ENCODE peak calls at places on chromosomes 2 and 18, in ten cellular contexts. One of them, this sample, is unnamed.

GRCh38 chr18:66993492-66993891 is 389.6 kb upstream of the CDH19 start:
- DNase-seq in adrenal gland: no peak
- DNase-seq in mammary epithelial cell: peak; percentile 20
- DNase-seq in sigmoid colon: no peak
- DNase-seq in upper lobe of right lung: no peak
- DNase-seq in HCT116: no peak
- DNase-seq in aorta: no peak
- DNase-seq in astrocyte: peak; percentile 1
- DNase-seq in H9: no peak
- DNase-seq in fibroblast of lung: no peak
- DNase-seq in this sample: no peak

GRCh38 chr18:76431437-76432273 is 63.4 kb downstream of the ZNF516 start:
- DNase-seq in adrenal gland: no peak
- DNase-seq in mammary epithelial cell: no peak
- DNase-seq in sigmoid colon: peak; percentile 48
- DNase-seq in upper lobe of right lung: no peak
- DNase-seq in HCT116: no peak
- DNase-seq in aorta: no peak
- DNase-seq in astrocyte: no peak
- DNase-seq in H9: no peak
- DNase-seq in fibroblast of lung: no peak
- DNase-seq in this sample: no peak

GRCh38 chr2:235580401-235581157 is 86.7 kb downstream of the AGAP1 start:
- DNase-seq in adrenal gland: no peak
- DNase-seq in mammary epithelial cell: no peak
- DNase-seq in sigmoid colon: no peak
- DNase-seq in upper lobe of right lung: no peak
- DNase-seq in HCT116: no peak
- DNase-seq in aorta: no peak
- DNase-seq in astrocyte: no peak
- DNase-seq in H9: no peak
- DNase-seq in fibroblast of lung: no peak
- DNase-seq in this sample: no peak

GRCh38 chr2:157055660-157056199 is 201.8 kb upstream of the GALNT5 start:
- DNase-seq in adrenal gland: no peak
- DNase-seq in mammary epithelial cell: peak; percentile 25
- DNase-seq in sigmoid colon: no peak
- DNase-seq in upper lobe of right lung: no peak
- DNase-seq in HCT116: peak; percentile 22
- DNase-seq in aorta: no peak
- DNase-seq in astrocyte: peak; percentile 29
- DNase-seq in H9: no peak
- DNase-seq in fibroblast of lung: peak; percentile 80
- DNase-seq in this sample: no peak

GRCh38 chr2:80026040-80026729 is 278.4 kb downstream of the LRRTM1 start:
- DNase-seq in adrenal gland: no peak
- DNase-seq in mammary epithelial cell: no peak
- DNase-seq in sigmoid colon: no peak
- DNase-seq in upper lobe of right lung: no peak
- DNase-seq in HCT116: no peak
- DNase-seq in aorta: no peak
- DNase-seq in astrocyte: no peak
- DNase-seq in H9: no peak
- DNase-seq in fibroblast of lung: no peak
- DNase-seq in this sample: no peak

GRCh38 chr2:239884875-239885274 is 140.3 kb downstream of the NDUFA10 start:
- DNase-seq in adrenal gland: no peak
- DNase-seq in mammary epithelial cell: no peak
- DNase-seq in sigmoid colon: no peak
- DNase-seq in upper lobe of right lung: no peak
- DNase-seq in HCT116: no peak
- DNase-seq in aorta: no peak
- DNase-seq in astrocyte: no peak
- DNase-seq in H9: no peak
- DNase-seq in fibroblast of lung: peak; percentile 5
- DNase-seq in this sample: no peak

GRCh38 chr2:61707984-61708852 is 145.6 kb downstream of the FAM161A start:
- DNase-seq in adrenal gland: peak; percentile 73
- DNase-seq in mammary epithelial cell: peak; percentile 55
- DNase-seq in sigmoid colon: no peak
- DNase-seq in upper lobe of right lung: no peak
- DNase-seq in HCT116: no peak
- DNase-seq in aorta: no peak
- DNase-seq in astrocyte: peak; percentile 56
- DNase-seq in H9: no peak
- DNase-seq in fibroblast of lung: peak; percentile 30
- DNase-seq in this sample: peak; percentile 8

GRCh38 chr2:151688719-151689118 is 45.6 kb downstream of the NEB start:
- DNase-seq in adrenal gland: no peak
- DNase-seq in mammary epithelial cell: no peak
- DNase-seq in sigmoid colon: no peak
- DNase-seq in upper lobe of right lung: no peak
- DNase-seq in HCT116: no peak
- DNase-seq in aorta: no peak
- DNase-seq in astrocyte: no peak
- DNase-seq in H9: no peak
- DNase-seq in fibroblast of lung: no peak
- DNase-seq in this sample: no peak

GRCh38 chr2:141423212-141423611 is 707.6 kb downstream of the LRP1B start:
- DNase-seq in adrenal gland: no peak
- DNase-seq in mammary epithelial cell: no peak
- DNase-seq in sigmoid colon: no peak
- DNase-seq in upper lobe of right lung: no peak
- DNase-seq in HCT116: no peak
- DNase-seq in aorta: no peak
- DNase-seq in astrocyte: no peak
- DNase-seq in H9: no peak
- DNase-seq in fibroblast of lung: no peak
- DNase-seq in this sample: no peak

GRCh38 chr2:186384226-186384625 is 101.8 kb upstream of the ZC3H15 start:
- DNase-seq in adrenal gland: no peak
- DNase-seq in mammary epithelial cell: no peak
- DNase-seq in sigmoid colon: no peak
- DNase-seq in upper lobe of right lung: no peak
- DNase-seq in HCT116: no peak
- DNase-seq in aorta: no peak
- DNase-seq in astrocyte: no peak
- DNase-seq in H9: no peak
- DNase-seq in fibroblast of lung: no peak
- DNase-seq in this sample: no peak

GRCh38 chr18:79815657-79816056 is 17.9 kb downstream of the KCNG2 start:
- DNase-seq in adrenal gland: no peak
- DNase-seq in mammary epithelial cell: no peak
- DNase-seq in sigmoid colon: no peak
- DNase-seq in upper lobe of right lung: no peak
- DNase-seq in HCT116: no peak
- DNase-seq in aorta: no peak
- DNase-seq in astrocyte: no peak
- DNase-seq in H9: peak; percentile 10
- DNase-seq in fibroblast of lung: no peak
- DNase-seq in this sample: no peak

GRCh38 chr2:25365241-25365640 is 23.5 kb upstream of the DNMT3A start:
- DNase-seq in adrenal gland: no peak
- DNase-seq in mammary epithelial cell: peak; percentile 19
- DNase-seq in sigmoid colon: no peak
- DNase-seq in upper lobe of right lung: no peak
- DNase-seq in HCT116: no peak
- DNase-seq in aorta: peak; percentile 6
- DNase-seq in astrocyte: no peak
- DNase-seq in H9: no peak
- DNase-seq in fibroblast of lung: no peak
- DNase-seq in this sample: no peak

GRCh38 chr2:4134881-4135565 is 431.6 kb downstream of the DCDC2C start:
- DNase-seq in adrenal gland: no peak
- DNase-seq in mammary epithelial cell: no peak
- DNase-seq in sigmoid colon: no peak
- DNase-seq in upper lobe of right lung: no peak
- DNase-seq in HCT116: no peak
- DNase-seq in aorta: no peak
- DNase-seq in astrocyte: no peak
- DNase-seq in H9: no peak
- DNase-seq in fibroblast of lung: no peak
- DNase-seq in this sample: no peak

GRCh38 chr2:16650287-16651249 is 15.1 kb downstream of the CYRIA start:
- DNase-seq in adrenal gland: no peak
- DNase-seq in mammary epithelial cell: peak; percentile 32
- DNase-seq in sigmoid colon: no peak
- DNase-seq in upper lobe of right lung: no peak
- DNase-seq in HCT116: no peak
- DNase-seq in aorta: no peak
- DNase-seq in astrocyte: peak; percentile 76
- DNase-seq in H9: no peak
- DNase-seq in fibroblast of lung: peak; percentile 75
- DNase-seq in this sample: peak; percentile 33
- H3K4me1 ChIP-seq in adrenal gland: peaks cover 33% of the 10 kb centered on the region
- H3K4me1 ChIP-seq in mammary epithelial cell: peaks cover 31% of the 10 kb centered on the region
- H3K4me1 ChIP-seq in sigmoid colon: peaks cover 50% of the 10 kb centered on the region
- H3K4me1 ChIP-seq in upper lobe of right lung: peaks cover 61% of the 10 kb centered on the region
- H3K4me1 ChIP-seq in HCT116: peaks cover 3% of the 10 kb centered on the region
- H3K4me1 ChIP-seq in aorta: peaks cover 4% of the 10 kb centered on the region
- H3K4me1 ChIP-seq in astrocyte: peaks cover 35% of the 10 kb centered on the region
- H3K4me1 ChIP-seq in H9: peaks cover 2% of the 10 kb centered on the region
- H3K4me1 ChIP-seq in fibroblast of lung: peaks cover 15% of the 10 kb centered on the region
- H3K4me1 ChIP-seq in this sample: peaks cover 12% of the 10 kb centered on the region

GRCh38 chr2:203719456-203719855 is 13.0 kb downstream of the CD28 start:
- DNase-seq in adrenal gland: no peak
- DNase-seq in mammary epithelial cell: no peak
- DNase-seq in sigmoid colon: no peak
- DNase-seq in upper lobe of right lung: no peak
- DNase-seq in HCT116: no peak
- DNase-seq in aorta: no peak
- DNase-seq in astrocyte: no peak
- DNase-seq in H9: no peak
- DNase-seq in fibroblast of lung: no peak
- DNase-seq in this sample: no peak

GRCh38 chr2:203721770-203722169 is 15.3 kb downstream of the CD28 start:
- DNase-seq in adrenal gland: no peak
- DNase-seq in mammary epithelial cell: no peak
- DNase-seq in sigmoid colon: no peak
- DNase-seq in upper lobe of right lung: no peak
- DNase-seq in HCT116: no peak
- DNase-seq in aorta: no peak
- DNase-seq in astrocyte: no peak
- DNase-seq in H9: no peak
- DNase-seq in fibroblast of lung: no peak
- DNase-seq in this sample: no peak

GRCh38 chr2:203722411-203722810 is 16.0 kb downstream of the CD28 start:
- DNase-seq in adrenal gland: no peak
- DNase-seq in mammary epithelial cell: peak; percentile 21
- DNase-seq in sigmoid colon: no peak
- DNase-seq in upper lobe of right lung: no peak
- DNase-seq in HCT116: no peak
- DNase-seq in aorta: no peak
- DNase-seq in astrocyte: peak; percentile 39
- DNase-seq in H9: no peak
- DNase-seq in fibroblast of lung: no peak
- DNase-seq in this sample: peak; percentile 21

GRCh38 chr2:203720011-203720410 is 13.6 kb downstream of the CD28 start:
- DNase-seq in adrenal gland: no peak
- DNase-seq in mammary epithelial cell: no peak
- DNase-seq in sigmoid colon: no peak
- DNase-seq in upper lobe of right lung: no peak
- DNase-seq in HCT116: no peak
- DNase-seq in aorta: no peak
- DNase-seq in astrocyte: no peak
- DNase-seq in H9: no peak
- DNase-seq in fibroblast of lung: no peak
- DNase-seq in this sample: no peak

GRCh38 chr2:203720922-203721672 is 14.7 kb downstream of the CD28 start:
- DNase-seq in adrenal gland: no peak
- DNase-seq in mammary epithelial cell: no peak
- DNase-seq in sigmoid colon: no peak
- DNase-seq in upper lobe of right lung: no peak
- DNase-seq in HCT116: no peak
- DNase-seq in aorta: no peak
- DNase-seq in astrocyte: no peak
- DNase-seq in H9: no peak
- DNase-seq in fibroblast of lung: no peak
- DNase-seq in this sample: no peak
- H3K27ac ChIP-seq in adrenal gland: no peak overlapping the region
- H3K27ac ChIP-seq in mammary epithelial cell: no peak overlapping the region
- H3K27ac ChIP-seq in sigmoid colon: no peak overlapping the region
- H3K27ac ChIP-seq in upper lobe of right lung: no peak overlapping the region
- H3K27ac ChIP-seq in HCT116: no peak overlapping the region
- H3K27ac ChIP-seq in aorta: no peak overlapping the region
- H3K27ac ChIP-seq in astrocyte: no peak overlapping the region
- H3K27ac ChIP-seq in H9: peak overlapping the region; percentile 61
- H3K27ac ChIP-seq in fibroblast of lung: no peak overlapping the region
- H3K27ac ChIP-seq in this sample: no peak overlapping the region

GRCh38 chr2:190887089-190887488 is 6.5 kb downstream of the GLS start:
- DNase-seq in adrenal gland: no peak
- DNase-seq in mammary epithelial cell: peak; percentile 56
- DNase-seq in sigmoid colon: no peak
- DNase-seq in upper lobe of right lung: no peak
- DNase-seq in HCT116: no peak
- DNase-seq in aorta: no peak
- DNase-seq in astrocyte: peak; percentile 49
- DNase-seq in H9: no peak
- DNase-seq in fibroblast of lung: no peak
- DNase-seq in this sample: no peak

GRCh38 chr2:190891370-190891769 is 10.7 kb downstream of the GLS start:
- DNase-seq in adrenal gland: no peak
- DNase-seq in mammary epithelial cell: no peak
- DNase-seq in sigmoid colon: no peak
- DNase-seq in upper lobe of right lung: no peak
- DNase-seq in HCT116: no peak
- DNase-seq in aorta: no peak
- DNase-seq in astrocyte: no peak
- DNase-seq in H9: no peak
- DNase-seq in fibroblast of lung: no peak
- DNase-seq in this sample: no peak

GRCh38 chr2:190891913-190892312 is 11.3 kb downstream of the GLS start:
- DNase-seq in adrenal gland: no peak
- DNase-seq in mammary epithelial cell: no peak
- DNase-seq in sigmoid colon: no peak
- DNase-seq in upper lobe of right lung: no peak
- DNase-seq in HCT116: no peak
- DNase-seq in aorta: no peak
- DNase-seq in astrocyte: peak; percentile 39
- DNase-seq in H9: no peak
- DNase-seq in fibroblast of lung: no peak
- DNase-seq in this sample: no peak

GRCh38 chr2:190888449-190888848 is 7.8 kb downstream of the GLS start:
- DNase-seq in adrenal gland: no peak
- DNase-seq in mammary epithelial cell: no peak
- DNase-seq in sigmoid colon: no peak
- DNase-seq in upper lobe of right lung: no peak
- DNase-seq in HCT116: no peak
- DNase-seq in aorta: no peak
- DNase-seq in astrocyte: no peak
- DNase-seq in H9: no peak
- DNase-seq in fibroblast of lung: no peak
- DNase-seq in this sample: no peak

GRCh38 chr2:190889175-190889943 is 8.7 kb downstream of the GLS start:
- DNase-seq in adrenal gland: no peak
- DNase-seq in mammary epithelial cell: no peak
- DNase-seq in sigmoid colon: no peak
- DNase-seq in upper lobe of right lung: no peak
- DNase-seq in HCT116: no peak
- DNase-seq in aorta: no peak
- DNase-seq in astrocyte: no peak
- DNase-seq in H9: no peak
- DNase-seq in fibroblast of lung: no peak
- DNase-seq in this sample: no peak
- H3K4me1 ChIP-seq in adrenal gland: peaks cover 61% of the 10 kb centered on the region
- H3K4me1 ChIP-seq in mammary epithelial cell: peaks cover 9% of the 10 kb centered on the region
- H3K4me1 ChIP-seq in sigmoid colon: peaks cover 51% of the 10 kb centered on the region
- H3K4me1 ChIP-seq in upper lobe of right lung: peaks cover 25% of the 10 kb centered on the region
- H3K4me1 ChIP-seq in HCT116: no peaks in the 10 kb centered on the region
- H3K4me1 ChIP-seq in aorta: no peaks in the 10 kb centered on the region
- H3K4me1 ChIP-seq in astrocyte: peaks cover 7% of the 10 kb centered on the region
- H3K4me1 ChIP-seq in H9: no peaks in the 10 kb centered on the region
- H3K4me1 ChIP-seq in fibroblast of lung: peaks cover 2% of the 10 kb centered on the region
- H3K4me1 ChIP-seq in this sample: peaks cover 20% of the 10 kb centered on the region

GRCh38 chr2:73983322-73984202 is 1.1 kb upstream of the TET3 start:
- DNase-seq in adrenal gland: no peak
- DNase-seq in mammary epithelial cell: peak; percentile 99
- DNase-seq in sigmoid colon: no peak
- DNase-seq in upper lobe of right lung: peak; percentile 96
- DNase-seq in HCT116: peak; percentile 88
- DNase-seq in aorta: no peak
- DNase-seq in astrocyte: no peak
- DNase-seq in H9: peak; percentile 75
- DNase-seq in fibroblast of lung: no peak
- DNase-seq in this sample: peak; percentile 97
- H3K27ac ChIP-seq in adrenal gland: no peak overlapping the region
- H3K27ac ChIP-seq in mammary epithelial cell: peak overlapping the region; percentile 85
- H3K27ac ChIP-seq in sigmoid colon: peak overlapping the region; percentile 61
- H3K27ac ChIP-seq in upper lobe of right lung: peak overlapping the region; percentile 93
- H3K27ac ChIP-seq in HCT116: peak overlapping the region; percentile 100
- H3K27ac ChIP-seq in aorta: no peak overlapping the region
- H3K27ac ChIP-seq in astrocyte: no peak overlapping the region
- H3K27ac ChIP-seq in H9: no peak overlapping the region
- H3K27ac ChIP-seq in fibroblast of lung: no peak overlapping the region
- H3K27ac ChIP-seq in this sample: peak overlapping the region; percentile 72

This sample was measured in foreskin keratinocyte.